ENCODE peak calls at places on chromosomes 11 and 22, in eight cellular contexts. V is GM20000, M is HL-60, H is T-helper 2 cell, N is HS-27A, Q is nephron progenitor cell, Y is ELR, E is chondrocyte. D is an unnamed sample.

GRCh38 chr11:128422576-128423370 is 164.6 kb downstream of the ETS1 start:
- DNase-seq in E (no peak), V (no peak), H (peak; percentile 87), Q (no peak), M (no peak), Y (no peak), N (no peak), D (no peak)

GRCh38 chr22:37951305-37951704 is 2.1 kb downstream of the C22orf23 start:
- DNase-seq in Q (no peak), H (no peak), E (no peak), V (no peak), M (no peak), N (no peak), Y (no peak), D (no peak)

GRCh38 chr11:110989734-110990133 is 255.8 kb upstream of the POU2AF2 start:
- DNase-seq in H (no peak), V (no peak), Y (no peak), N (no peak), E (no peak), M (peak; percentile 72), Q (no peak), D (no peak)

GRCh38 chr11:71176812-71177211 is 75.6 kb downstream of the SHANK2 start:
- DNase-seq in H (no peak), Q (no peak), Y (no peak), M (no peak), V (no peak), N (no peak), E (no peak), D (no peak)

GRCh38 chr22:27804016-27804415 is 2.5 kb upstream of the MN1 start:
- DNase-seq in Y (no peak), M (no peak), E (no peak), H (no peak), N (no peak), Q (no peak), V (no peak), D (no peak)

GRCh38 chr11:3169235-3169951 is 4.3 kb upstream of the OSBPL5 start:
- DNase-seq in N (peak; percentile 31), Q (no peak), E (peak; percentile 93), Y (peak; percentile 73), H (no peak), M (peak; percentile 84), V (no peak), D (no peak)

GRCh38 chr11:61771995-61772455 is 19.6 kb downstream of the MYRF start:
- DNase-seq in E (no peak), H (no peak), N (no peak), Y (no peak), Q (peak; percentile 49), M (no peak), V (no peak), D (no peak)

GRCh38 chr11:34865261-34865660 is 50.9 kb downstream of the APIP start:
- DNase-seq in M (no peak), N (no peak), Q (no peak), V (no peak), E (no peak), Y (peak; percentile 13), H (no peak), D (no peak)

GRCh38 chr11:102073253-102073652 is 26.0 kb downstream of the CFAP300 start:
- DNase-seq in H (no peak), M (no peak), V (no peak), N (no peak), Q (no peak), Y (no peak), E (no peak), D (no peak)

GRCh38 chr11:76237914-76238313 is 31.6 kb upstream of the WNT11 start:
- DNase-seq in V (no peak), E (no peak), N (no peak), H (no peak), Q (no peak), M (peak; percentile 29), Y (peak; percentile 66), D (no peak)

D was measured in D341Med.